ENCODE peak calls at places on chromosomes 6 and 20, in eight cellular contexts. B is right atrium auricular region, E is brain microvascular endothelial cell, A is WTC11, U is GM20000, H is endothelial cell, N is cardiac muscle cell, W is B cell. J is an unnamed sample.

GRCh38 chr20:4341804-4342560 is 326.6 kb upstream of the RNF24 start:
- DNase-seq in H (no peak), N (no peak), W (no peak), A (no peak), B (no peak), E (peak; percentile 26), U (no peak), J (no peak)

GRCh38 chr6:132929141-132929540 is 114.8 kb downstream of the RPS12 start:
- DNase-seq in N (no peak), B (no peak), U (no peak), A (no peak), H (no peak), W (no peak), E (no peak), J (no peak)

GRCh38 chr6:15715060-15715459 is 52.2 kb upstream of the DTNBP1 start:
- DNase-seq in H (no peak), A (no peak), B (no peak), E (no peak), W (no peak), U (no peak), N (no peak), J (no peak)

GRCh38 chr6:11494786-11495564 is 42.6 kb upstream of the TMEM170B start:
- DNase-seq in E (peak; percentile 29), U (peak; percentile 27), N (peak; percentile 35), A (no peak), B (no peak), H (no peak), W (no peak), J (no peak)

GRCh38 chr20:33653218-33653899 is 8.8 kb upstream of the C20orf144 start:
- DNase-seq in H (peak; percentile 76), W (peak; percentile 62), E (no peak), N (peak; percentile 79), A (peak; percentile 82), B (peak; percentile 82), U (peak; percentile 82), J (peak; percentile 79)

GRCh38 chr20:53711333-53712211 is 117.9 kb upstream of the ZNF217 start:
- DNase-seq in A (no peak), B (no peak), N (no peak), U (no peak), H (no peak), E (no peak), W (no peak), J (no peak)

GRCh38 chr6:96237656-96238347 is 222.0 kb downstream of the FUT9 start:
- DNase-seq in E (no peak), W (no peak), B (no peak), N (no peak), A (no peak), U (no peak), H (no peak), J (no peak)

GRCh38 chr6:25717856-25718740 is 36.4 kb upstream of the SLC17A4 start:
- DNase-seq in E (peak; percentile 28), N (peak; percentile 63), A (no peak), U (peak; percentile 31), H (peak; percentile 17), B (no peak), W (no peak), J (no peak)

GRCh38 chr20:51966296-51966971 is 164.1 kb upstream of the SALL4 start:
- DNase-seq in U (peak; percentile 36), E (peak; percentile 76), N (peak; percentile 75), A (peak; percentile 71), B (peak; percentile 62), H (peak; percentile 68), W (no peak), J (peak; percentile 52)

GRCh38 chr20:37309941-37310590 is 20.6 kb downstream of the MANBAL start:
- DNase-seq in W (no peak), B (no peak), N (no peak), E (no peak), A (no peak), H (no peak), U (no peak), J (no peak)

GRCh38 chr20:63082939-63083735 is 76.4 kb upstream of the BHLHE23 start:
- DNase-seq in E (no peak), N (no peak), A (peak; percentile 7), W (no peak), B (no peak), U (no peak), H (no peak), J (no peak)

GRCh38 chr20:10924628-10925266 is 250.9 kb upstream of the JAG1 start:
- DNase-seq in A (no peak), U (no peak), E (peak; percentile 60), W (no peak), N (peak; percentile 57), B (no peak), H (no peak), J (no peak)

GRCh38 chr6:125899726-125900182 is 56.8 kb upstream of the HINT3 start:
- DNase-seq in N (no peak), H (no peak), A (no peak), U (no peak), B (no peak), E (no peak), W (no peak), J (no peak)

GRCh38 chr20:58447733-58448391 is 58.8 kb downstream of the VAPB start:
- DNase-seq in N (peak; percentile 70), W (peak; percentile 56), H (peak; percentile 70), E (peak; percentile 56), U (no peak), A (peak; percentile 70), B (no peak), J (peak; percentile 28)

GRCh38 chr6:169452117-169452868 is 198.6 kb upstream of the THBS2 start:
- DNase-seq in E (peak; percentile 95), W (no peak), H (no peak), A (no peak), B (peak; percentile 87), U (no peak), N (no peak), J (no peak)

GRCh38 chr6:113635222-113635970 is 221.7 kb upstream of the MARCKS start:
- DNase-seq in U (no peak), W (no peak), N (no peak), H (no peak), E (no peak), B (no peak), A (no peak), J (no peak)

GRCh38 chr6:124962617-124963415 is 579 bp downstream of the RNF217 start:
- DNase-seq in W (no peak), E (no peak), B (no peak), H (peak; percentile 44), A (peak; percentile 66), N (peak; percentile 53), U (peak; percentile 28), J (peak; percentile 29)

GRCh38 chr6:149963212-149963461 is 606 bp upstream of the ULBP1 start:
- DNase-seq in U (peak; percentile 42), N (no peak), H (peak; percentile 43), E (peak; percentile 35), A (peak; percentile 45), B (peak; percentile 54), W (no peak), J (peak; percentile 41)

GRCh38 chr6:105879902-105880547 is 206.1 kb upstream of the PRDM1 start:
- DNase-seq in N (no peak), U (no peak), A (no peak), B (no peak), E (no peak), H (no peak), W (peak; percentile 68), J (no peak)

GRCh38 chr6:45617441-45617840 is 239.7 kb upstream of the SUPT3H start:
- DNase-seq in E (no peak), N (no peak), B (no peak), U (no peak), A (no peak), H (no peak), W (no peak), J (no peak)
- TF ChIP-seq CTCF in E (peak; percentile 62), N (no peak), B (no peak), U (no peak), A (no peak), H (no peak), W (no peak), J (no peak)

DNA sequence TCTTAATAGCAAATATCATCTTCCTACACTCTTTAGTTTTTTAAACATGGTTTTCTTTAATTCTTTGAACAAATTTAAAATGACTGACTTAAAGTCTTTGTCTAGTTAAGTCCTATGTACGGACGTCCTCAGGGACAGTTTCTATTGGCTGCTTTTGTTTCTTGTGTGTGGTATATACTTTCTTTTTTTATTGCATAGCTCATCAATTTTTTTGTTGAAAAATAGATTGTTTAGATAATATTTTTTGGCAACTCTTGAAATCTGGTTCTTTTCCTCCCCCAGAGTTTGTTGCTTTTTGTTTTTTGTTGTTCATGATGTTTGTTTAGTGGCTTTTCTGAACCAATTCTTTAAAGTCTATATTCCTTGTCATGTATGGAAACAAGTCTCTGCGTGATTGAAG is 479.8 kb downstream of the PREX1 start:
- DNase-seq in U (no peak), N (no peak), H (no peak), E (no peak), A (no peak), B (no peak), W (no peak), J (no peak)
- TF ChIP-seq CTCF in U (no peak), N (no peak), H (no peak), E (no peak), A (no peak), B (no peak), W (no peak), J (no peak)

DNA sequence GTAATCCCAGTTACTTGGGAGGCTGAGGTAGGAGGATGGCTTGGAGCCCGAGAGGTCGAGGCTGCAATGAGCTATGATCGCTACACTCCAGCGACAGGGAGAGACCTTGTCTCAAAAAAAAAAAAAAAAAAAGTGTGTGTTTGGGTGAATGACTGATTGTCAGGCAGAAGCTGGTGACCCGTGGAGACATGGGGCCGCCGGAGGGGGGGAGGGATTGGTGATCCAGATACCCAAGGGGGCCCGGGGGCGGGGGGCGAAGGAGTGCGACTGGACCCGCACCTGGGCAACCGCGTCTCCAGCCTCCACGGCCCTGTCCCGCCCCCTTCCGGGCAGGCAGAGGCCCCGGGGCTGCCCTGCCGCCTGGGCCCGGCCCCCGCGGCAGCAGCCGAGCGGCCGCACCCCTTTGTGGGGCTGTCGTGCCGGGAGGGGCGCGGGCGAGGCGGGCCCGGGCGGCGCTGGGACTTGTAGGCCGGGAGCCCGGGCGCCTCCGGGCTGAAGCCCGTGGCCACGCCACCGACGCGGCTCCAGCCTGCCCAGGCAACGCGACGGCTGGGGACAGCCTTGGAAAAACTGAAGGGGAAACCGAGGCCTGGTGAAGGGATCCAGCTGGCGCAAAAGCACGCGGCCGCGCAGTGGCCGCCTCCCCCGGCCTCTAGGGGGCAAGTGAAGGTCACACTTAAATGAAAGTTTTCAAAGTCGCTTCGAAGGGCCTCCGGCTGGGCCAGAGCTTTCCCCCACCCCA is 2.1 kb upstream of the RBM38 start:
- DNase-seq in N (peak; percentile 81), B (peak; percentile 76), E (no peak), U (peak; percentile 90), H (peak; percentile 37), W (peak; percentile 74), A (peak; percentile 78), J (peak; percentile 42)
- TF ChIP-seq CTCF in N (peak; percentile 30), B (no peak), E (peak; percentile 51), U (peak; percentile 33), H (peak; percentile 43), W (peak; percentile 59), A (no peak), J (no peak)

DNA sequence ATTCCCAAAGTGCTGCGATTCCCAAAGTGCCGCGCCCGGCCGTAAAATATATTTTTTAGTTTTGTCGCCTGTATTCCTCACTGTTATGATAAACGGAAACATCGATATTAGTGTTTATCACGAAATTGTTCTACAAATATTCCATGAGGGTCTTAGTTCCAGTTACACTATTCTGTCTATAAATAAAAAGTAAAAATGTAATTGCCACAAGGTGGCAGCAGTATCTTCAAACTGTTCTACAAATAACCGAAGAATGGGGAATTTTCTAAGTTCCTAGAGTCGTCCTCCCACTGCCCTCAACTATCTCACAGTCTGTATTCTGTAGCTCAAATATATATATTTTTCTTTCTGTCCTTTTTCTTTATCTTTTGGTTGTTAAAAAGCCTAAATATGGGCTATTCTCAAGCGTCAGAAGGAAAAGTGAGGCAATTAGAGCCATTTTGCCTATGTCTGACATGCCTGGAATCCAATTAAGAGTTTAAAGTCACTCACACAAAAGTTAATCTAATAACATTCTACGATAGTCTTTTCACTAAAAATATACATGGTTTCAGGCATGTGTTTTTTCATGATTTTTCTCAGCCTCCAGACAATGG is 14.1 kb upstream of the FAM162B start:
- DNase-seq in W (no peak), B (no peak), N (peak; percentile 52), A (no peak), H (no peak), E (no peak), U (no peak), J (no peak)
- TF ChIP-seq CTCF in W (peak; percentile 40), B (no peak), N (peak; percentile 32), A (peak; percentile 20), H (peak; percentile 72), E (no peak), U (no peak), J (peak; percentile 74)

J was measured in neural crest cell.